ENCODE peak calls at places on chromosomes 5 and 9, in five cellular contexts. L, X, A, T and D are unnamed samples.

GRCh38 chr5:9194509-9194908 is 351.4 kb downstream of the SEMA5A start:
- DNase-seq in T (no peak), A (no peak), X (no peak), L (no peak), D (no peak)

GRCh38 chr5:34866989-34867471 is 28.1 kb downstream of the TTC23L start:
- DNase-seq in X (no peak), T (no peak), L (no peak), A (no peak), D (no peak)

GRCh38 chr5:96794757-96795156 is 13.0 kb downstream of the ERAP1 start:
- DNase-seq in L (no peak), A (no peak), X (peak), T (peak), D (no peak)

GRCh38 chr5:88772831-88773230 is 110.2 kb downstream of the MEF2C start:
- DNase-seq in A (no peak), L (no peak), X (no peak), T (no peak), D (no peak)

GRCh38 chr9:14417230-14417629 is 103.3 kb upstream of the NFIB start:
- DNase-seq in T (no peak), L (no peak), A (no peak), X (no peak), D (peak)

GRCh38 chr5:61640631-61641030 is 308.6 kb downstream of the ZSWIM6 start:
- DNase-seq in T (no peak), X (no peak), L (no peak), A (no peak), D (no peak)

GRCh38 chr9:129812385-129812784 is 9.4 kb downstream of the TOR1B start:
- DNase-seq in X (no peak), T (no peak), L (no peak), A (no peak), D (no peak)

GRCh38 chr5:68047035-68047434 is 168.5 kb upstream of the PIK3R1 start:
- DNase-seq in X (no peak), L (no peak), A (no peak), T (no peak), D (no peak)

GRCh38 chr5:112977440-112977861 is 853 bp downstream of the DCP2 start:
- DNase-seq in L (no peak), X (no peak), A (no peak), T (no peak), D (no peak)

GRCh38 chr5:56941981-56942380 is 9.9 kb downstream of the MIER3 start:
- DNase-seq in A (no peak), X (no peak), T (no peak), L (no peak), D (no peak)

GRCh38 chr5:151739939-151740335 is 18.5 kb downstream of the ATOX1 start:
- DNase-seq in T (no peak), X (no peak), A (no peak), L (no peak), D (no peak)

GRCh38 chr9:105173306-105173705 is 71.1 kb upstream of the SLC44A1 start:
- DNase-seq in A (no peak), X (no peak), L (no peak), T (no peak), D (no peak)

GRCh38 chr5:90675222-90675621 is 116.6 kb downstream of the ADGRV1 start:
- DNase-seq in L (no peak), X (no peak), A (no peak), T (no peak), D (no peak)

GRCh38 chr9:114157516-114158176 is 2.3 kb downstream of the COL27A1 start:
- DNase-seq in A (no peak), X (no peak), T (no peak), L (no peak), D (no peak)

GRCh38 chr9:114230068-114230467 is 74.7 kb downstream of the COL27A1 start:
- DNase-seq in T (no peak), L (no peak), A (no peak), X (no peak), D (no peak)

GRCh38 chr9:89940625-89941024 is 335.8 kb downstream of the GADD45G start:
- DNase-seq in X (no peak), L (no peak), T (no peak), A (no peak), D (no peak)

GRCh38 chr9:83070257-83070656 is 7.3 kb upstream of the RASEF start:
- DNase-seq in L (no peak), X (no peak), T (no peak), A (no peak), D (no peak)

GRCh38 chr9:120583958-120584369 is 4.0 kb upstream of the CDK5RAP2 start:
- DNase-seq in T (peak), L (peak), A (no peak), X (peak), D (peak)

GRCh38 chr9:114483499-114483898 is 21.8 kb downstream of the WHRN start:
- DNase-seq in X (no peak), L (no peak), T (no peak), A (no peak), D (peak)

GRCh38 chr5:36367524-36367923 is 65.8 kb upstream of the RANBP3L start:
- DNase-seq in A (no peak), T (no peak), X (no peak), L (no peak), D (no peak)

GRCh38 chr5:68656936-68657857 is 436.6 kb upstream of the SLC30A5 start:
- DNase-seq in T (no peak), L (no peak), A (no peak), X (no peak), D (peak)

GRCh38 chr9:15386465-15386864 is 36.2 kb upstream of the SNAPC3 start:
- DNase-seq in T (no peak), L (no peak), X (no peak), A (no peak), D (no peak)

GRCh38 chr5:111427762-111428161 is 84.6 kb downstream of the STARD4 start:
- DNase-seq in X (no peak), A (no peak), T (no peak), L (no peak), D (no peak)

GRCh38 chr9:69346596-69347390 is 21.8 kb downstream of the ENTREP1 start:
- DNase-seq in X (no peak), L (no peak), A (no peak), T (no peak), D (peak)

GRCh38 chr9:14993891-14994554 is 83.8 kb upstream of the FREM1 start:
- DNase-seq in X (peak), L (no peak), T (no peak), A (no peak), D (no peak)